ENCODE peak calls at places on chromosomes 13 and 19, in six cellular contexts. R, O, H, K, A and C are unnamed samples.

GRCh38 chr19:47608074-47608907 is 643 bp upstream of the BICRA start:
- DNase-seq in R (peak), O (peak), H (peak), K (peak), A (peak), C (peak)

GRCh38 chr19:51607920-51608562 is 22.2 kb downstream of the SIGLEC5 start:
- DNase-seq in R (peak), O (no peak), H (peak), K (peak), A (peak), C (peak)

GRCh38 chr19:16496613-16496983 is 404 bp downstream of the C19orf44 start:
- DNase-seq in R (no peak), O (peak), H (no peak), K (no peak), A (no peak), C (peak)

GRCh38 chr13:83168575-83168974 is 713.7 kb downstream of the SLITRK1 start:
- DNase-seq in R (no peak), O (no peak), H (no peak), K (no peak), A (no peak), C (no peak)

GRCh38 chr19:2557093-2557440 is 81.1 kb downstream of the GADD45B start:
- DNase-seq in R (no peak), O (no peak), H (no peak), K (no peak), A (no peak), C (no peak)

GRCh38 chr13:76803831-76804230 is 82.4 kb downstream of the KCTD12 start:
- DNase-seq in R (no peak), O (no peak), H (no peak), K (no peak), A (no peak), C (no peak)

GRCh38 chr13:49241296-49241695 is 6.4 kb upstream of the CDADC1 start:
- DNase-seq in R (no peak), O (no peak), H (no peak), K (no peak), A (no peak), C (no peak)

GRCh38 chr13:107203146-107203847 is 635.4 kb upstream of the ARGLU1 start:
- DNase-seq in R (no peak), O (no peak), H (no peak), K (peak), A (no peak), C (no peak)

GRCh38 chr19:15869109-15869555 is 28.7 kb downstream of the CYP4F2 start:
- DNase-seq in R (no peak), O (no peak), H (no peak), K (peak), A (no peak), C (peak)

GRCh38 chr13:60261432-60262351 is 98.0 kb upstream of the DIAPH3 start:
- DNase-seq in R (no peak), O (no peak), H (no peak), K (no peak), A (no peak), C (no peak)

GRCh38 chr19:1854542-1855039 is 6.3 kb upstream of the REXO1 start:
- DNase-seq in R (no peak), O (no peak), H (peak), K (no peak), A (peak), C (peak)

GRCh38 chr13:103607995-103608394 is 541.8 kb upstream of the SLC10A2 start:
- DNase-seq in R (no peak), O (no peak), H (no peak), K (no peak), A (no peak), C (no peak)

GRCh38 chr19:4362871-4363545 is 19.6 kb downstream of the MPND start:
- DNase-seq in R (no peak), O (no peak), H (peak), K (peak), A (no peak), C (no peak)

GRCh38 chr13:37349916-37350315 is 244.5 kb upstream of the CSNK1A1L start:
- DNase-seq in R (no peak), O (no peak), H (no peak), K (no peak), A (no peak), C (no peak)

GRCh38 chr13:64928704-64929499 is 2301.2 kb downstream of the PCDH9 start:
- DNase-seq in R (no peak), O (no peak), H (no peak), K (no peak), A (no peak), C (no peak)

GRCh38 chr13:114148521-114148855 is 16.1 kb upstream of the RASA3 start:
- DNase-seq in R (peak), O (no peak), H (no peak), K (no peak), A (no peak), C (peak)

GRCh38 chr19:31718898-31719297 is 369.7 kb upstream of the TSHZ3 start:
- DNase-seq in R (no peak), O (no peak), H (no peak), K (no peak), A (no peak), C (no peak)

GRCh38 chr19:8370176-8371010 is 6.4 kb downstream of the ANGPTL4 start:
- DNase-seq in R (no peak), O (no peak), H (peak), K (no peak), A (no peak), C (no peak)

GRCh38 chr13:78102121-78102677 is 183.6 kb upstream of the EDNRB start:
- DNase-seq in R (no peak), O (no peak), H (no peak), K (no peak), A (peak), C (peak)

GRCh38 chr19:17778621-17779280 is 16.2 kb upstream of the B3GNT3 start:
- DNase-seq in R (no peak), O (no peak), H (peak), K (no peak), A (no peak), C (no peak)

GRCh38 chr13:35283856-35284255 is 192.6 kb downstream of the MAB21L1 start:
- DNase-seq in R (no peak), O (no peak), H (no peak), K (peak), A (no peak), C (peak)

GRCh38 chr19:34847393-34847792 is 74.4 kb upstream of the ZNF599 start:
- DNase-seq in R (no peak), O (no peak), H (no peak), K (no peak), A (no peak), C (no peak)

GRCh38 chr13:105346141-105346766 is 1189.2 kb downstream of the EFNB2 start:
- DNase-seq in R (no peak), O (no peak), H (no peak), K (no peak), A (no peak), C (no peak)

GRCh38 chr19:28501979-28502378 is 711.0 kb downstream of the UQCRFS1 start:
- DNase-seq in R (no peak), O (no peak), H (no peak), K (no peak), A (no peak), C (no peak)

GRCh38 chr13:47146136-47146535 is 249.3 kb upstream of the HTR2A start:
- DNase-seq in R (no peak), O (no peak), H (no peak), K (no peak), A (no peak), C (no peak)

GRCh38 chr19:38375748-38376147 is 1.4 kb downstream of the PSMD8 start:
- DNase-seq in R (no peak), O (no peak), H (no peak), K (no peak), A (no peak), C (no peak)

GRCh38 chr19:1266818-1267440 is 2.2 kb upstream of the CIRBP start:
- DNase-seq in R (peak), O (no peak), H (peak), K (peak), A (peak), C (peak)

GRCh38 chr13:50357586-50358118 is 342.4 kb downstream of the KCNRG start:
- DNase-seq in R (no peak), O (no peak), H (no peak), K (peak), A (no peak), C (no peak)

GRCh38 chr19:58434217-58434616 is 5.7 kb downstream of the ZNF132 start:
- DNase-seq in R (no peak), O (no peak), H (no peak), K (no peak), A (no peak), C (no peak)

GRCh38 chr13:111243981-111244380 is 76.5 kb upstream of the TEX29 start:
- DNase-seq in R (no peak), O (no peak), H (no peak), K (no peak), A (no peak), C (no peak)

GRCh38 chr13:111241006-111241755 is 79.3 kb upstream of the TEX29 start:
- DNase-seq in R (no peak), O (no peak), H (no peak), K (no peak), A (no peak), C (no peak)

GRCh38 chr13:111242585-111242984 is 77.9 kb upstream of the TEX29 start:
- DNase-seq in R (no peak), O (no peak), H (no peak), K (no peak), A (no peak), C (no peak)

GRCh38 chr13:111239754-111240670 is 80.4 kb upstream of the TEX29 start:
- DNase-seq in R (no peak), O (no peak), H (no peak), K (no peak), A (no peak), C (no peak)

GRCh38 chr13:111241862-111242261 is 78.6 kb upstream of the TEX29 start:
- DNase-seq in R (no peak), O (no peak), H (no peak), K (no peak), A (no peak), C (no peak)
- TF ChIP-seq CTCF in R (no peak), O (no peak), H (no peak), K (no peak), A (no peak), C (no peak)

GRCh38 chr13:41059896-41060722 is 1.2 kb upstream of the WBP4 start:
- DNase-seq in R (peak), O (peak), H (peak), K (peak), A (peak), C (peak)
- TF ChIP-seq CTCF in R (no peak), O (peak), H (no peak), K (no peak), A (peak), C (peak)

GRCh38 chr13:110593430-110594130 is 21.8 kb upstream of the NAXD start:
- DNase-seq in R (no peak), O (no peak), H (no peak), K (no peak), A (no peak), C (no peak)
- TF ChIP-seq CTCF in R (peak), O (peak), H (peak), K (no peak), A (peak), C (peak)

GRCh38 chr13:52617070-52618060 is 24.9 kb upstream of the HNRNPA1L2 start:
- DNase-seq in R (peak), O (peak), H (peak), K (peak), A (peak), C (peak)
- TF ChIP-seq CTCF in R (no peak), O (no peak), H (no peak), K (no peak), A (no peak), C (no peak)